ENCODE peak calls at places on chromosomes 1 and 21, in six cellular contexts. O, G, I, U, C and N are unnamed samples.

GRCh38 chr1:161198877-161199431 is at the start of gene ADAMTS4:
- DNase-seq in U (no peak), I (no peak), C (no peak), O (peak), G (no peak), N (no peak)

GRCh38 chr1:116988248-116988647 is 13.3 kb upstream of the CD101 start:
- DNase-seq in C (no peak), I (peak), O (no peak), G (peak), U (no peak), N (no peak)

GRCh38 chr1:181704556-181704955 is 221.2 kb downstream of the CACNA1E start:
- DNase-seq in G (no peak), U (no peak), O (no peak), I (no peak), C (no peak), N (no peak)

GRCh38 chr21:36803801-36804452 is 105.0 kb downstream of the SIM2 start:
- DNase-seq in C (no peak), G (no peak), O (no peak), I (no peak), U (no peak), N (no peak)

GRCh38 chr1:6359568-6360496 is 33.7 kb downstream of the ACOT7 start:
- DNase-seq in G (peak), C (peak), O (peak), U (peak), I (peak), N (peak)

GRCh38 chr1:3196577-3197245 is 127.7 kb downstream of the PRDM16 start:
- DNase-seq in U (no peak), O (no peak), G (no peak), I (no peak), C (no peak), N (no peak)

GRCh38 chr1:156136970-156137483 is 16.4 kb upstream of the SEMA4A start:
- DNase-seq in C (no peak), U (no peak), I (no peak), G (no peak), O (no peak), N (no peak)

GRCh38 chr1:52632732-52633290 is at the start of gene SHISAL2A:
- DNase-seq in G (no peak), U (peak), O (no peak), I (no peak), C (peak), N (peak)

GRCh38 chr1:90773812-90774211 is 56.7 kb upstream of the BARHL2 start:
- DNase-seq in G (no peak), C (no peak), O (no peak), U (no peak), I (no peak), N (no peak)

GRCh38 chr1:109272831-109273547 is 10.0 kb downstream of the PSRC1 start:
- DNase-seq in O (no peak), I (no peak), G (no peak), U (no peak), C (no peak), N (no peak)

GRCh38 chr1:18529714-18530113 is 49.0 kb downstream of the KLHDC7A start:
- DNase-seq in U (no peak), G (no peak), O (no peak), C (no peak), I (no peak), N (no peak)

GRCh38 chr1:205205055-205205454 is 6.4 kb downstream of the DSTYK start:
- DNase-seq in C (no peak), O (no peak), I (no peak), G (no peak), U (no peak), N (no peak)